ENCODE peak calls at places on chromosomes 3 and 15, in ten cellular contexts. One of them, this sample, is unnamed.

GRCh38 chr3:80232760-80233159 is 465.0 kb upstream of the ROBO1 start:
- DNase-seq in Panc1: peak; percentile 78
- DNase-seq in breast epithelium: no peak
- DNase-seq in upper lobe of left lung: no peak
- DNase-seq in sigmoid colon: no peak
- DNase-seq in endothelial cell of umbilical vein: peak; percentile 42
- DNase-seq in HCT116: no peak
- DNase-seq in GM12878: no peak
- DNase-seq in stomach: no peak
- DNase-seq in transverse colon: no peak
- DNase-seq in this sample: no peak

GRCh38 chr15:78979456-78980320 is 34.8 kb upstream of the CTSH start:
- DNase-seq in Panc1: peak; percentile 54
- DNase-seq in breast epithelium: peak; percentile 70
- DNase-seq in upper lobe of left lung: peak; percentile 68
- DNase-seq in sigmoid colon: peak; percentile 82
- DNase-seq in endothelial cell of umbilical vein: peak; percentile 60
- DNase-seq in HCT116: peak; percentile 81
- DNase-seq in GM12878: peak; percentile 66
- DNase-seq in stomach: peak; percentile 81
- DNase-seq in transverse colon: peak; percentile 67
- DNase-seq in this sample: peak; percentile 88

GRCh38 chr3:138921316-138922292 is 25.3 kb downstream of the FOXL2 start:
- DNase-seq in Panc1: no peak
- DNase-seq in breast epithelium: peak; percentile 56
- DNase-seq in upper lobe of left lung: no peak
- DNase-seq in sigmoid colon: no peak
- DNase-seq in endothelial cell of umbilical vein: no peak
- DNase-seq in HCT116: no peak
- DNase-seq in GM12878: no peak
- DNase-seq in stomach: no peak
- DNase-seq in transverse colon: no peak
- DNase-seq in this sample: no peak

GRCh38 chr15:31338879-31339557 is 12.4 kb downstream of the KLF13 start:
- DNase-seq in Panc1: no peak
- DNase-seq in breast epithelium: peak; percentile 90
- DNase-seq in upper lobe of left lung: peak; percentile 58
- DNase-seq in sigmoid colon: no peak
- DNase-seq in endothelial cell of umbilical vein: peak; percentile 38
- DNase-seq in HCT116: no peak
- DNase-seq in GM12878: peak; percentile 75
- DNase-seq in stomach: no peak
- DNase-seq in transverse colon: no peak
- DNase-seq in this sample: no peak

GRCh38 chr15:96334017-96334704 is 3.7 kb downstream of the NR2F2 start:
- DNase-seq in Panc1: no peak
- DNase-seq in breast epithelium: no peak
- DNase-seq in upper lobe of left lung: peak; percentile 83
- DNase-seq in sigmoid colon: no peak
- DNase-seq in endothelial cell of umbilical vein: peak; percentile 40
- DNase-seq in HCT116: no peak
- DNase-seq in GM12878: no peak
- DNase-seq in stomach: no peak
- DNase-seq in transverse colon: peak; percentile 13
- DNase-seq in this sample: no peak

GRCh38 chr15:76151599-76151974 is 91.8 kb downstream of the TMEM266 start:
- DNase-seq in Panc1: no peak
- DNase-seq in breast epithelium: no peak
- DNase-seq in upper lobe of left lung: no peak
- DNase-seq in sigmoid colon: no peak
- DNase-seq in endothelial cell of umbilical vein: no peak
- DNase-seq in HCT116: no peak
- DNase-seq in GM12878: no peak
- DNase-seq in stomach: no peak
- DNase-seq in transverse colon: no peak
- DNase-seq in this sample: no peak

GRCh38 chr3:146160233-146160963 is 586 bp downstream of the PLOD2 start:
- DNase-seq in Panc1: no peak
- DNase-seq in breast epithelium: peak; percentile 58
- DNase-seq in upper lobe of left lung: no peak
- DNase-seq in sigmoid colon: peak; percentile 90
- DNase-seq in endothelial cell of umbilical vein: peak; percentile 96
- DNase-seq in HCT116: peak; percentile 57
- DNase-seq in GM12878: no peak
- DNase-seq in stomach: peak; percentile 66
- DNase-seq in transverse colon: peak; percentile 66
- DNase-seq in this sample: peak; percentile 74

GRCh38 chr15:70140543-70141375 is 43.0 kb upstream of the TLE3 start:
- DNase-seq in Panc1: no peak
- DNase-seq in breast epithelium: no peak
- DNase-seq in upper lobe of left lung: no peak
- DNase-seq in sigmoid colon: no peak
- DNase-seq in endothelial cell of umbilical vein: peak; percentile 80
- DNase-seq in HCT116: no peak
- DNase-seq in GM12878: no peak
- DNase-seq in stomach: peak; percentile 39
- DNase-seq in transverse colon: no peak
- DNase-seq in this sample: peak; percentile 44

GRCh38 chr3:52150357-52150756 is 3.9 kb downstream of the POC1A start:
- DNase-seq in Panc1: no peak
- DNase-seq in breast epithelium: no peak
- DNase-seq in upper lobe of left lung: no peak
- DNase-seq in sigmoid colon: no peak
- DNase-seq in endothelial cell of umbilical vein: no peak
- DNase-seq in HCT116: no peak
- DNase-seq in GM12878: no peak
- DNase-seq in stomach: no peak
- DNase-seq in transverse colon: no peak
- DNase-seq in this sample: no peak

GRCh38 chr3:13002398-13003124 is 70.7 kb downstream of the IQSEC1 start:
- DNase-seq in Panc1: no peak
- DNase-seq in breast epithelium: no peak
- DNase-seq in upper lobe of left lung: no peak
- DNase-seq in sigmoid colon: no peak
- DNase-seq in endothelial cell of umbilical vein: no peak
- DNase-seq in HCT116: no peak
- DNase-seq in GM12878: peak; percentile 89
- DNase-seq in stomach: no peak
- DNase-seq in transverse colon: peak; percentile 4
- DNase-seq in this sample: no peak

GRCh38 chr3:151896662-151897012 is 23.2 kb downstream of the SUCNR1 start:
- DNase-seq in Panc1: no peak
- DNase-seq in breast epithelium: no peak
- DNase-seq in upper lobe of left lung: no peak
- DNase-seq in sigmoid colon: no peak
- DNase-seq in endothelial cell of umbilical vein: peak; percentile 75
- DNase-seq in HCT116: peak; percentile 48
- DNase-seq in GM12878: no peak
- DNase-seq in stomach: no peak
- DNase-seq in transverse colon: no peak
- DNase-seq in this sample: no peak

DNA sequence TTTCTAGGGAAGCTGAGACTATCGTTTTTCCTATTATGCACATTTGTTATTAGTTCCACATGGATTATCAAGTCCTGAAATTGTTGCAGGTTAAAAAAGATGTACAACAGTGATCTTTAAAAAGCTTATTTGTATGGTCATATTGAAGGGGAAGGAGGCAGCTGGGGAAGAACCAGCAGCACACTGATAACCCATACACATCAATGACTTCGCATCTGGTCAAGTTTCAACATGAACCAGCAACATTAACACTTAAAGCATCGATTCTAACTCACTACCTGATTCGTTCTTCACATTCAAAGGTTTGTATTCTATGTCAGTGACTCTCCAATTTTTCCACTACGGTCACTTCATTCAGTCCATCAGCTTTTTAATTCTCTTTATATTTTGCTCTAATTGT is 56.4 kb downstream of the NCEH1 start:
- DNase-seq in Panc1: no peak
- DNase-seq in breast epithelium: no peak
- DNase-seq in upper lobe of left lung: no peak
- DNase-seq in sigmoid colon: no peak
- DNase-seq in endothelial cell of umbilical vein: no peak
- DNase-seq in HCT116: no peak
- DNase-seq in GM12878: no peak
- DNase-seq in stomach: no peak
- DNase-seq in transverse colon: no peak
- DNase-seq in this sample: no peak
- TF ChIP-seq POLR2AphosphoS5 in Panc1: no peak
- TF ChIP-seq POLR2AphosphoS5 in breast epithelium: no peak
- TF ChIP-seq POLR2AphosphoS5 in upper lobe of left lung: no peak
- TF ChIP-seq POLR2AphosphoS5 in sigmoid colon: no peak
- TF ChIP-seq POLR2AphosphoS5 in endothelial cell of umbilical vein: no peak
- TF ChIP-seq POLR2AphosphoS5 in HCT116: no peak
- TF ChIP-seq POLR2AphosphoS5 in GM12878: no peak
- TF ChIP-seq POLR2AphosphoS5 in stomach: no peak
- TF ChIP-seq POLR2AphosphoS5 in transverse colon: no peak
- TF ChIP-seq POLR2AphosphoS5 in this sample: no peak

GRCh38 chr3:156465222-156465621 is 89.7 kb downstream of the SSR3 start:
- DNase-seq in Panc1: no peak
- DNase-seq in breast epithelium: no peak
- DNase-seq in upper lobe of left lung: no peak
- DNase-seq in sigmoid colon: no peak
- DNase-seq in endothelial cell of umbilical vein: no peak
- DNase-seq in HCT116: no peak
- DNase-seq in GM12878: no peak
- DNase-seq in stomach: no peak
- DNase-seq in transverse colon: no peak
- DNase-seq in this sample: no peak
- TF ChIP-seq CTCF in Panc1: no peak
- TF ChIP-seq CTCF in breast epithelium: no peak
- TF ChIP-seq CTCF in upper lobe of left lung: no peak
- TF ChIP-seq CTCF in sigmoid colon: no peak
- TF ChIP-seq CTCF in endothelial cell of umbilical vein: no peak
- TF ChIP-seq CTCF in HCT116: no peak
- TF ChIP-seq CTCF in GM12878: no peak
- TF ChIP-seq CTCF in stomach: no peak
- TF ChIP-seq CTCF in transverse colon: no peak
- TF ChIP-seq CTCF in this sample: no peak

DNA sequence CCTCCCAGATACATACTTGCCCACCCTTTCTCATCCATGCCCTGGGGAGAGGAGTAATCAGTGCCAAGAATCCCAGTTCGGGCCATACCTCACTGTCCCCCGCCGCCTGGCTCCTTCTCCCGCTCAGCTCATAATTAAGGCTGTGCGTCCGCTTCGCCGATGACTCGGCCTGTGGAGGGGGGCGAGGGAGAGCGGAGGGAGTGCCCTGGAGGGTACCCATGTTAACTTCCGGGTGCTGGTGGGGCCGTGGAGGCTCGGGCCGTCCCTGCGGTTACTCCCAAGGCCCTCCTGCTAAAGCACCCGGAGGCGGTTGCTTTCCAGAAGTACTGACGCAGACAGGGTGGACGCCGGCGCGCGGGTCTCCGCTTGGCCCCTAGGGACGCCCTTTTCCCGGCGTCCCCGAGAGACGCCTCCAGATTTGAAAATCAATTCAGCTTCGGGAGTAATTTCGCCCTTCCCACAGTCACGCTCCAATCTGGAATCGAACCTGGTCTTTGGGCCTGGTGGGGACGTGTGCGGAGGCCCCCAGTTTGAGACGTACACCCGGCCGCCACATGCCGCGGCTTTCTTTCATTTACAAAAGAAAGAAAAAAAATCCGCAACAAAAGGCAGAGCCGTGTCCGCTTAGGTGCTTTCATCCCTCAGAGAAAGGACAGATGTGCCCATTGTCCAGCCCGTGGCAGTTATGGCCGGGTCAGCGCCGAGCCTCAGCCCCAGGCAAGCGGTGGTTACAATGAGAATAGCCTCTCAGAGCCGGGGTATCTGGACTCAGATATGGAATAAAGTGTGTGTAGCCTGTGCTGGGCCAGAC is 1.0 kb upstream of the ONECUT1 start:
- DNase-seq in Panc1: no peak
- DNase-seq in breast epithelium: no peak
- DNase-seq in upper lobe of left lung: peak; percentile 82
- DNase-seq in sigmoid colon: no peak
- DNase-seq in endothelial cell of umbilical vein: no peak
- DNase-seq in HCT116: no peak
- DNase-seq in GM12878: no peak
- DNase-seq in stomach: no peak
- DNase-seq in transverse colon: no peak
- DNase-seq in this sample: no peak
- H3K4me3 ChIP-seq in Panc1: peak overlapping the region; percentile 54
- H3K4me3 ChIP-seq in breast epithelium: peak overlapping the region; percentile 51
- H3K4me3 ChIP-seq in upper lobe of left lung: peak overlapping the region; percentile 50
- H3K4me3 ChIP-seq in sigmoid colon: peak overlapping the region; percentile 59
- H3K4me3 ChIP-seq in endothelial cell of umbilical vein: no peak overlapping the region
- H3K4me3 ChIP-seq in HCT116: no peak overlapping the region
- H3K4me3 ChIP-seq in GM12878: peak overlapping the region; percentile 64
- H3K4me3 ChIP-seq in stomach: peak overlapping the region; percentile 48
- H3K4me3 ChIP-seq in transverse colon: peak overlapping the region; percentile 45
- H3K4me3 ChIP-seq in this sample: no peak overlapping the region

DNA sequence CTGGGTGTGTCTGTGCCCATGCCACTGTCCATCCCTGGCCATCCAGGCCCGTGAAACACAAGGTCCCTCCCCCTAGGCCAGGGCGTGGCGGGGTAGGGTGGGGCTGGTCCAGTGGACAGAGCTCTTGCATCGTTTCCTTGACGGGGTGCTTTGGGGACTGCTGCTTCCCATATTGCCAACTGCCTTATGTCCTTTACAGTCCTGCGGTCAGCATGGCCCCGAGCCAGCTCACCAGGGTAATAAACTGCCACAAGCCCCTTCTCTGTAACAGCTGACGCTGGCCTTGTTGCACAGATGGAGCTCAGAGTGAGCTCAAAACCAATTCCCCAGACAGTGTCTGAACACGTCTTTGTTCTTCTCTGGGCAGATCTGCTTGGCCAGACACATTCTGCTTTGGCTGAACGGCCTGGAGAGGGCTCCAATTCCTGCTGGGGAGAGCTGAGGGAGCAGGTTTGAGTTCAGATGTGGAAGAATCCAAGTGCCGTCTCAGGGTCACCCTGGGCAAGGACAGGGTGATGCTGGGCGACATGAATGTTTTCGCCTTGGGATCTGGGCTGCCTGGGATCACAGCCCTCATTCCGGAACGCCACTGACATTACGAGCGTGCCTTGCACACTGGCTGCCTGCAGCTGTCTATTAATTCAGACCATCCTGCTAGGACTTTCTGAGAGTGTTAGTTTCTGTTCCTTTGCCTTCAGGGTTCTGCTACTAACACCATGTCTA is 51.5 kb downstream of the RGMA start:
- DNase-seq in Panc1: no peak
- DNase-seq in breast epithelium: peak; percentile 53
- DNase-seq in upper lobe of left lung: peak; percentile 77
- DNase-seq in sigmoid colon: peak; percentile 83
- DNase-seq in endothelial cell of umbilical vein: no peak
- DNase-seq in HCT116: no peak
- DNase-seq in GM12878: no peak
- DNase-seq in stomach: no peak
- DNase-seq in transverse colon: no peak
- DNase-seq in this sample: peak; percentile 61
- TF ChIP-seq POLR2AphosphoS5 in Panc1: no peak
- TF ChIP-seq POLR2AphosphoS5 in breast epithelium: no peak
- TF ChIP-seq POLR2AphosphoS5 in upper lobe of left lung: no peak
- TF ChIP-seq POLR2AphosphoS5 in sigmoid colon: peak; percentile 29
- TF ChIP-seq POLR2AphosphoS5 in endothelial cell of umbilical vein: no peak
- TF ChIP-seq POLR2AphosphoS5 in HCT116: no peak
- TF ChIP-seq POLR2AphosphoS5 in GM12878: no peak
- TF ChIP-seq POLR2AphosphoS5 in stomach: no peak
- TF ChIP-seq POLR2AphosphoS5 in transverse colon: no peak
- TF ChIP-seq POLR2AphosphoS5 in this sample: peak; percentile 45